ENCODE peak calls at places on chromosomes 11 and 22, in four cellular contexts. Q is ovary; H is Calu3; V is stimulated activated CD4-positive, alpha-beta T cell treated with anti-CD3 and anti-CD28 coated beads, TNF-alpha, amount 100 ng/mL, for 48 hours. F is an unnamed sample.
A peak's percentile ranks its signal among the peaks of the same experiment; 100 is the strongest.

GRCh38 chr11:128783513-128783912 is 83.6 kb downstream of the KCNJ1 start:
- DNase-seq in Q (no peak), H (no peak), V (no peak), F (no peak)

GRCh38 chr11:64444838-64445441 is 86.0 kb downstream of the RPS6KA4 start:
- DNase-seq in Q (peak; percentile 21), H (peak; percentile 45), V (no peak), F (no peak)

GRCh38 chr11:115222218-115222862 is 281.9 kb downstream of the CADM1 start:
- DNase-seq in Q (no peak), H (no peak), V (no peak), F (no peak)

GRCh38 chr11:95991101-95991500 is 67.2 kb upstream of the MTMR2 start:
- DNase-seq in Q (no peak), H (peak; percentile 54), V (no peak), F (no peak)

GRCh38 chr22:41256254-41256897 is 15.6 kb upstream of the CHADL start:
- DNase-seq in Q (no peak), H (no peak), V (no peak), F (no peak)

GRCh38 chr11:63564056-63564784 is 1.0 kb upstream of the PLAAT2 start:
- DNase-seq in Q (no peak), H (peak; percentile 43), V (no peak), F (no peak)

GRCh38 chr11:66438009-66438503 is 592 bp downstream of the MRPL11 start:
- DNase-seq in Q (no peak), H (no peak), V (no peak), F (no peak)

GRCh38 chr11:119509277-119509841 is 86.4 kb upstream of the THY1 start:
- DNase-seq in Q (no peak), H (no peak), V (no peak), F (no peak)

GRCh38 chr22:43239102-43239875 is 52.4 kb upstream of the TTLL12 start:
- DNase-seq in Q (peak; percentile 84), H (no peak), V (no peak), F (no peak)

GRCh38 chr22:50684501-50684900 is 11.9 kb downstream of the SHANK3 start:
- DNase-seq in Q (no peak), H (no peak), V (no peak), F (no peak)

GRCh38 chr11:29231991-29232390 is 784.8 kb downstream of the KCNA4 start:
- DNase-seq in Q (no peak), H (no peak), V (no peak), F (no peak)

GRCh38 chr11:133946541-133947297 is 10.0 kb downstream of the IGSF9B start:
- DNase-seq in Q (peak; percentile 50), H (no peak), V (no peak), F (peak; percentile 49)

GRCh38 chr11:8671242-8671641 is 11.2 kb downstream of the TRIM66 start:
- DNase-seq in Q (peak; percentile 41), H (no peak), V (no peak), F (no peak)

GRCh38 chr22:20466659-20467379 is 28.8 kb downstream of the KLHL22 start:
- DNase-seq in Q (no peak), H (no peak), V (no peak), F (no peak)

GRCh38 chr22:31150615-31151014 is 9.4 kb upstream of the RNF185 start:
- DNase-seq in Q (no peak), H (peak; percentile 39), V (no peak), F (no peak)

GRCh38 chr11:17366491-17366890 is 14.9 kb downstream of the NCR3LG1 start:
- DNase-seq in Q (no peak), H (no peak), V (no peak), F (no peak)

GRCh38 chr11:1882265-1883238 is 9.1 kb downstream of the PRR33 start:
- DNase-seq in Q (peak; percentile 92), H (peak; percentile 88), V (peak; percentile 63), F (peak; percentile 87)

F was measured in naive thymus-derived CD4-positive, alpha-beta T cell.